ENCODE peak calls at places on chromosomes 3 and 15, in six cellular contexts. Q, L, I, X, T and O are unnamed samples.

GRCh38 chr15:92819312-92820232 is 80.6 kb upstream of the CHD2 start:
- DNase-seq in T (no peak), L (no peak), X (no peak), Q (no peak), I (no peak), O (no peak)

GRCh38 chr15:85795320-85795668 is 569 bp upstream of the KLHL25 start:
- DNase-seq in L (no peak), Q (no peak), X (no peak), I (no peak), T (no peak), O (no peak)

GRCh38 chr3:197424674-197425484 is 126.5 kb upstream of the DLG1 start:
- DNase-seq in Q (no peak), X (no peak), T (no peak), I (no peak), L (no peak), O (no peak)

GRCh38 chr15:72365844-72366243 is 10.0 kb downstream of the HEXA start:
- DNase-seq in Q (no peak), X (peak), I (peak), L (no peak), T (no peak), O (peak)

GRCh38 chr3:87145553-87145952 is 81.6 kb upstream of the CHMP2B start:
- DNase-seq in T (peak), I (peak), X (no peak), L (no peak), Q (peak), O (no peak)

GRCh38 chr15:58396181-58396580 is 35.6 kb upstream of the LIPC start:
- DNase-seq in I (no peak), L (no peak), T (no peak), X (no peak), Q (no peak), O (no peak)

GRCh38 chr15:76939715-76940114 is 8.2 kb downstream of the RCN2 start:
- DNase-seq in I (no peak), X (no peak), Q (no peak), T (no peak), L (no peak), O (no peak)

GRCh38 chr3:127820871-127821853 is 1.2 kb downstream of the MGLL start:
- DNase-seq in I (peak), T (no peak), X (peak), Q (no peak), L (no peak), O (no peak)

GRCh38 chr3:66195347-66195783 is 25.4 kb upstream of the SLC25A26 start:
- DNase-seq in Q (peak), X (no peak), L (peak), I (peak), T (no peak), O (no peak)

GRCh38 chr3:7721869-7722268 is 779.8 kb upstream of the LMCD1 start:
- DNase-seq in L (no peak), Q (no peak), T (no peak), I (no peak), X (no peak), O (no peak)

GRCh38 chr15:52803543-52804306 is 13.6 kb upstream of the ONECUT1 start:
- DNase-seq in I (no peak), T (no peak), X (no peak), L (no peak), Q (no peak), O (no peak)
- TF ChIP-seq POLR2A in I (no peak), T (no peak), X (no peak), L (no peak), Q (no peak), O (no peak)

DNA sequence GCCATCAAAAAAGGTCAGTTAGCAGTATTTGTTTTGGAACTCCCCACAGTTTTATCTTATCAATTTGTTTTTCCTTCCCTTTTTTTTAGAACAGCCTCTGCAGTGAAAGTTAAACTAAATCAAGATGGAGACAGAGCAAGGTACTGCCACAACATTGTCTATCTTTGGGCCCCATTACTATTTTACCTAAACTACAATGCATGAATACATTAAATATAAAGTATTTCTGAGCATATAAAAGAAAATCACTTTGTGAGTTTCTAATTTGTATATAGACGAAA is 139.5 kb downstream of the MEIS2 start:
- DNase-seq in X (no peak), Q (no peak), I (no peak), L (no peak), T (no peak), O (no peak)
- TF ChIP-seq POLR2AphosphoS5 in X (no peak), Q (no peak), I (no peak), L (no peak), T (no peak), O (no peak)

GRCh38 chr15:80152180-80152895 is 461 bp upstream of the FAH start:
- DNase-seq in X (peak), Q (peak), L (peak), I (peak), T (peak), O (peak)

GRCh38 chr15:80151576-80151975 is 1.2 kb upstream of the FAH start:
- DNase-seq in L (no peak), T (no peak), X (no peak), Q (no peak), I (no peak), O (no peak)

GRCh38 chr15:80153900-80154299 is 1.1 kb downstream of the FAH start:
- DNase-seq in I (no peak), X (no peak), L (no peak), T (no peak), Q (no peak), O (no peak)

GRCh38 chr15:80154336-80154735 is 1.5 kb downstream of the FAH start:
- DNase-seq in X (peak), L (no peak), Q (no peak), I (no peak), T (peak), O (no peak)

DNA sequence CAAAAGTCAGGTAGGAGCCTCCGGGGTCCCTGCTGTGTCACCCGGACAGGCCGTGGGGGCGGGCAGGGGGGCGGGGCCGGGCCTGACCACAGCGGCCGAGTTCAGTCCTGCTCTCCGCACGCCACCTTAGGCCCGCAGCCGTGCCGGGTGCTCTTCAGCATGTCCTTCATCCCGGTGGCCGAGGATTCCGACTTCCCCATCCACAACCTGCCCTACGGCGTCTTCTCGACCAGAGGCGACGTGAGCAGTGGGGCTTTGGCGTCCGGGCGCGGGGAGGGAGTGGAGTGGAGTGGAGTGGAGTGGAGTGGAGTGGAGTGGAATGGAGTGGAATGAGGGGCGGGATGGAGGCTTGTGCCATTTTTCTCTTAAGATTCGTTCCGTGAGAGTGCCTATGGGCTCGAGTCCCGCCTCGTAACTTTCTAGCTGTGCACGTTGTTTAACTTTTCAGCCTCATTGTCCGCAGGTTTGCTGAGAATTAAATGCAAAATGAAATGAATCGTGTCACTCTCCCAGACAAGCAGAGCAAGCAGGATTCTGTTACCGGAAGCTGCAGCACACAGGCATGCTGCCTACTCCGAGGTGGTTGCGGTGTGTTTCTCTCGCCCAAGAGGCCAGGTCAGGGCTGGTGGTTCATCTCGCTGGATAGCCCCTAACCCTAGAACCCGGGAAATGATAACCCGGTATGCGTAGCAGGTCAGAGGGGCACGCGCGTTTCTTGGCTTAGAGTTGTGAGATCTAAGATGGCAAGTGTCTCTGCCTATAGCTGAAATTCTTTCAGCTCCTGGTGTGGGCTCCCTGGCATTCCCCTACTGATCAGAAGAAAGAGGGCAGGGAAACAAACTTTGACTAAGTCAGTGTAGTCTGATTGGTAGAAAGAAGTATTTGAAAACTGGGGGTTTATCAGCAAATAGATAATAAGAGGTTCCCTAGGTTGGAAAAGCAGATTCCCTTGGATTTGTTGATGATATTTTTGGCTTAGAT is at the start of gene FAH:
- DNase-seq in L (no peak), T (peak), I (peak), X (peak), Q (no peak), O (no peak)
- TF ChIP-seq POLR2A in L (no peak), T (peak), I (peak), X (no peak), Q (no peak), O (peak)

GRCh38 chr15:91263632-91264477 is 163.8 kb downstream of the SV2B start:
- DNase-seq in I (peak), X (no peak), L (peak), Q (no peak), T (no peak), O (no peak)
- TF ChIP-seq POLR2AphosphoS5 in I (peak), X (no peak), L (peak), Q (no peak), T (no peak), O (no peak)

GRCh38 chr3:119969759-119970158 is 124.5 kb downstream of the GSK3B start:
- DNase-seq in T (no peak), L (no peak), X (no peak), I (no peak), Q (no peak), O (no peak)
- TF ChIP-seq POLR2A in T (no peak), L (no peak), X (no peak), I (no peak), Q (no peak), O (no peak)